ENCODE peak calls at places on chromosome 3, in seven cellular contexts. Z is esophagus squamous epithelium, L is GM23248, P is IMR-90, Y is heart left ventricle, J is body of pancreas, G is stomach. E is an unnamed sample.

GRCh38 chr3:117105650-117106049 is 396.1 kb downstream of the TUSC7 start:
- DNase-seq in L (peak; percentile 72), P (peak; percentile 90), Z (no peak), J (no peak), Y (no peak), G (no peak), E (peak; percentile 49)

GRCh38 chr3:56702487-56703315 is 19.6 kb upstream of the TASOR start:
- DNase-seq in G (peak; percentile 45), Z (no peak), Y (peak; percentile 39), J (peak; percentile 61), L (peak; percentile 82), P (peak; percentile 76), E (peak; percentile 85)

GRCh38 chr3:171156455-171157005 is 130.0 kb upstream of the SLC2A2 start:
- DNase-seq in P (no peak), Z (no peak), Y (no peak), L (no peak), J (no peak), G (no peak), E (peak; percentile 94)

GRCh38 chr3:192090586-192090985 is 629.6 kb downstream of the PYDC2 start:
- DNase-seq in Y (no peak), G (no peak), J (no peak), Z (no peak), P (no peak), L (no peak), E (peak; percentile 7)

GRCh38 chr3:173429076-173429475 is 31.5 kb downstream of the NLGN1 start:
- DNase-seq in J (no peak), L (no peak), Y (no peak), Z (no peak), G (no peak), P (no peak), E (no peak)

GRCh38 chr3:131361464-131362421 is 19.8 kb upstream of the NUDT16 start:
- DNase-seq in P (peak; percentile 10), Y (peak; percentile 84), J (peak; percentile 98), Z (peak; percentile 14), L (peak; percentile 55), G (peak; percentile 96), E (peak; percentile 58)

GRCh38 chr3:148707596-148708386 is 10.1 kb downstream of the AGTR1 start:
- DNase-seq in Y (no peak), G (no peak), J (no peak), L (peak; percentile 12), Z (no peak), P (peak; percentile 25), E (peak; percentile 47)

GRCh38 chr3:150763841-150764483 is 993 bp upstream of the SIAH2 start:
- DNase-seq in P (peak; percentile 54), G (peak; percentile 78), Y (peak; percentile 72), J (peak; percentile 81), L (peak; percentile 87), Z (no peak), E (peak; percentile 65)

GRCh38 chr3:184561329-184562145 is at the start of gene EPHB3:
- DNase-seq in J (peak; percentile 100), Z (peak; percentile 87), L (peak; percentile 100), Y (peak; percentile 99), P (peak; percentile 99), G (peak; percentile 100), E (peak; percentile 99)

DNA sequence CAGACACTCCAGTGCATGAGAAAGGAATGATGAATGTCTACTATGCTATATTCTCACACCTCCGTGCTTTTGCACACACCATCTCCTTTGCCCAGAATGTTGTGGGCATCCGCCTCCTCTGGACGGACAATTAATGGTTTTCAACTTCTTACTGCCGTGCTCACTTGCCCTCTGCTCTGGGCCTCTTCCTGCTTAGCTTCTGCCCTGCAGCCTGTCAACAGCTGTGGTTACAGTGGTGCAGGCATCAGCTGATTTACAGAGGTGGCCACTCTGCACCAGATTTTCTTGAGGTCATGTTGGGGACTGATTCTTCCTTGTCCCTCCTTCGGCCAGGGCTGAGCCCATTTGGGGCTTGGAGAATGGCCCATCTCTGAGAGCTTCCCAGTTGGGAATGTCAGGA is 56.5 kb upstream of the TMEM115 start:
- DNase-seq in Y (no peak), J (no peak), P (no peak), G (no peak), L (no peak), Z (no peak), E (no peak)
- H3K27me3 ChIP-seq in Y (no peaks in the 10 kb centered on the region), J (no peaks in the 10 kb centered on the region), P (peaks cover 27% of the 10 kb centered on the region), G (no peaks in the 10 kb centered on the region), L (no peaks in the 10 kb centered on the region), Z (no peaks in the 10 kb centered on the region), E (no peaks in the 10 kb centered on the region)

GRCh38 chr3:181713300-181713647 is 1.5 kb downstream of the SOX2 start:
- DNase-seq in G (no peak), Y (no peak), Z (no peak), L (no peak), P (no peak), J (no peak), E (no peak)

GRCh38 chr3:181712505-181713299 is 977 bp downstream of the SOX2 start:
- DNase-seq in J (no peak), Y (no peak), G (peak; percentile 39), Z (no peak), P (no peak), L (peak; percentile 20), E (peak; percentile 76)

GRCh38 chr3:181710581-181711255 is 1.0 kb upstream of the SOX2 start:
- DNase-seq in L (peak; percentile 28), G (no peak), P (no peak), J (no peak), Y (no peak), Z (no peak), E (peak; percentile 67)

GRCh38 chr3:181712190-181712504 is 422 bp downstream of the SOX2 start:
- DNase-seq in P (no peak), J (no peak), L (no peak), Z (no peak), G (no peak), Y (no peak), E (no peak)

GRCh38 chr3:181711325-181712135 is at the start of gene SOX2:
- DNase-seq in J (peak; percentile 77), Y (peak; percentile 43), P (peak; percentile 4), G (peak; percentile 92), Z (no peak), L (peak; percentile 55), E (peak; percentile 90)
- H3K27me3 ChIP-seq in J (no peaks in the 10 kb centered on the region), Y (peaks cover 100% of the 10 kb centered on the region), P (peaks cover 45% of the 10 kb centered on the region), G (peaks cover 100% of the 10 kb centered on the region), Z (peaks cover 15% of the 10 kb centered on the region), L (peaks cover 94% of the 10 kb centered on the region), E (peaks cover 41% of the 10 kb centered on the region)

GRCh38 chr3:123564056-123564455 is 20.8 kb downstream of the HACD2 start:
- DNase-seq in G (no peak), J (no peak), L (no peak), Y (no peak), P (no peak), Z (no peak), E (no peak)
- H3K27me3 ChIP-seq in G (no peaks in the 10 kb centered on the region), J (no peaks in the 10 kb centered on the region), L (no peaks in the 10 kb centered on the region), Y (no peaks in the 10 kb centered on the region), P (no peaks in the 10 kb centered on the region), Z (no peaks in the 10 kb centered on the region), E (no peaks in the 10 kb centered on the region)

GRCh38 chr3:120450914-120451669 is at the start of gene FSTL1:
- DNase-seq in G (no peak), P (peak; percentile 70), Y (peak; percentile 84), J (peak; percentile 8), Z (no peak), L (peak; percentile 69), E (peak; percentile 68)
- H3K27me3 ChIP-seq in G (peaks cover 28% of the 10 kb centered on the region), P (no peaks in the 10 kb centered on the region), Y (peaks cover 27% of the 10 kb centered on the region), J (no peaks in the 10 kb centered on the region), Z (no peaks in the 10 kb centered on the region), L (no peaks in the 10 kb centered on the region), E (no peaks in the 10 kb centered on the region)

GRCh38 chr3:187999821-188000220 is 154.1 kb upstream of the LPP start:
- DNase-seq in L (no peak), J (no peak), Y (no peak), G (no peak), P (no peak), Z (no peak), E (no peak)
- H3K27me3 ChIP-seq in L (no peaks in the 10 kb centered on the region), J (no peaks in the 10 kb centered on the region), Y (no peaks in the 10 kb centered on the region), G (no peaks in the 10 kb centered on the region), P (no peaks in the 10 kb centered on the region), Z (no peaks in the 10 kb centered on the region), E (no peaks in the 10 kb centered on the region)